ENCODE peak calls at places on chromosome 9, in ten cellular contexts. T is astrocyte of the cerebellum; W is heart left ventricle; O is A172; X is CD8-positive, alpha-beta T cell; L is mammary epithelial cell; P is HT1080; Q is AG04450; D is pulmonary artery endothelial cell; M is right atrium auricular region. A is an unnamed sample.
A peak's percentile ranks its signal among the peaks of the same experiment; 100 is the strongest.

GRCh38 chr9:109498195-109499060 is at the start of gene PTPN3:
- DNase-seq in T (no peak), W (no peak), O (no peak), X (no peak), L (peak; percentile 30), P (no peak), Q (no peak), D (no peak), M (no peak), A (no peak)

GRCh38 chr9:123493627-123494026 is 137.6 kb downstream of the CRB2 start:
- DNase-seq in T (no peak), W (no peak), O (no peak), X (no peak), L (no peak), P (no peak), Q (no peak), D (no peak), M (no peak), A (no peak)

GRCh38 chr9:110180713-110181434 is 27.1 kb downstream of the C9orf152 start:
- DNase-seq in T (peak; percentile 23), W (no peak), O (peak; percentile 58), X (no peak), L (peak; percentile 68), P (peak; percentile 50), Q (no peak), D (no peak), M (no peak), A (no peak)

GRCh38 chr9:134358026-134358967 is 32.0 kb downstream of the RXRA start:
- DNase-seq in T (no peak), W (peak; percentile 81), O (no peak), X (no peak), L (peak; percentile 66), P (no peak), Q (no peak), D (no peak), M (no peak), A (no peak)

GRCh38 chr9:90044710-90045151 is 439.9 kb downstream of the GADD45G start:
- DNase-seq in T (no peak), W (no peak), O (peak; percentile 84), X (no peak), L (peak; percentile 21), P (peak; percentile 66), Q (no peak), D (no peak), M (no peak), A (no peak)

GRCh38 chr9:92763721-92764380 is 782 bp downstream of the BICD2 start:
- DNase-seq in T (no peak), W (peak; percentile 42), O (no peak), X (no peak), L (no peak), P (no peak), Q (no peak), D (no peak), M (no peak), A (no peak)

GRCh38 chr9:87054999-87055686 is 107.8 kb upstream of the GAS1 start:
- DNase-seq in T (no peak), W (no peak), O (no peak), X (no peak), L (no peak), P (no peak), Q (no peak), D (no peak), M (no peak), A (no peak)

GRCh38 chr9:135007601-135008000 is 79.9 kb upstream of the OLFM1 start:
- DNase-seq in T (no peak), W (no peak), O (no peak), X (no peak), L (no peak), P (no peak), Q (no peak), D (no peak), M (no peak), A (no peak)

GRCh38 chr9:101098392-101098791 is 69.9 kb downstream of the PLPPR1 start:
- DNase-seq in T (no peak), W (no peak), O (no peak), X (no peak), L (no peak), P (no peak), Q (no peak), D (no peak), M (no peak), A (no peak)

GRCh38 chr9:81969971-81970370 is 18.6 kb upstream of the SPATA31D1 start:
- DNase-seq in T (peak; percentile 2), W (no peak), O (no peak), X (no peak), L (peak; percentile 19), P (peak; percentile 41), Q (no peak), D (no peak), M (no peak), A (no peak)

GRCh38 chr9:133526721-133527321 is 2.1 kb upstream of the MYMK start:
- DNase-seq in T (no peak), W (no peak), O (peak; percentile 54), X (no peak), L (no peak), P (no peak), Q (no peak), D (no peak), M (no peak), A (no peak)

GRCh38 chr9:71929791-71930440 is 18.5 kb downstream of the C9orf85 start:
- DNase-seq in T (no peak), W (no peak), O (peak; percentile 64), X (no peak), L (no peak), P (no peak), Q (no peak), D (no peak), M (no peak), A (no peak)

GRCh38 chr9:101264727-101265126 is 120.1 kb downstream of the BAAT start:
- DNase-seq in T (no peak), W (no peak), O (no peak), X (no peak), L (no peak), P (no peak), Q (no peak), D (no peak), M (no peak), A (no peak)

GRCh38 chr9:33452828-33453271 is 5.5 kb upstream of the AQP3 start:
- DNase-seq in T (peak; percentile 45), W (peak; percentile 61), O (peak; percentile 75), X (peak; percentile 32), L (peak; percentile 85), P (peak; percentile 85), Q (peak; percentile 46), D (peak; percentile 19), M (no peak), A (peak; percentile 30)

GRCh38 chr9:94156549-94157407 is 72.5 kb downstream of the PTPDC1 start:
- DNase-seq in T (peak; percentile 71), W (peak; percentile 92), O (peak; percentile 78), X (no peak), L (peak; percentile 69), P (peak; percentile 31), Q (no peak), D (peak; percentile 73), M (peak; percentile 92), A (peak; percentile 60)

GRCh38 chr9:92499701-92500100 is 17.4 kb upstream of the ASPN start:
- DNase-seq in T (no peak), W (no peak), O (no peak), X (no peak), L (no peak), P (no peak), Q (no peak), D (no peak), M (no peak), A (no peak)

GRCh38 chr9:738209-738915 is 103.1 kb upstream of the DMRT1 start:
- DNase-seq in T (peak; percentile 91), W (peak; percentile 80), O (peak; percentile 92), X (no peak), L (peak; percentile 94), P (peak; percentile 92), Q (peak; percentile 88), D (no peak), M (peak; percentile 89), A (no peak)

GRCh38 chr9:130029591-130029990 is 13.4 kb downstream of the FNBP1 start:
- DNase-seq in T (no peak), W (no peak), O (no peak), X (no peak), L (no peak), P (no peak), Q (no peak), D (no peak), M (no peak), A (no peak)

GRCh38 chr9:131013771-131014676 is 5.0 kb downstream of the LAMC3 start:
- DNase-seq in T (no peak), W (peak; percentile 57), O (no peak), X (no peak), L (no peak), P (no peak), Q (no peak), D (no peak), M (no peak), A (no peak)

GRCh38 chr9:69546265-69546664 is 125.9 kb downstream of the APBA1 start:
- DNase-seq in T (no peak), W (no peak), O (peak; percentile 44), X (no peak), L (no peak), P (peak; percentile 11), Q (no peak), D (no peak), M (no peak), A (no peak)

GRCh38 chr9:91474656-91475055 is 51.0 kb upstream of the NFIL3 start:
- DNase-seq in T (no peak), W (no peak), O (no peak), X (no peak), L (no peak), P (no peak), Q (no peak), D (no peak), M (no peak), A (no peak)

GRCh38 chr9:85716031-85716877 is 25.5 kb downstream of the AGTPBP1 start:
- DNase-seq in T (no peak), W (no peak), O (no peak), X (no peak), L (no peak), P (no peak), Q (no peak), D (no peak), M (no peak), A (no peak)

GRCh38 chr9:2299843-2300205 is 284.7 kb downstream of the SMARCA2 start:
- DNase-seq in T (no peak), W (no peak), O (no peak), X (no peak), L (no peak), P (no peak), Q (no peak), D (no peak), M (no peak), A (no peak)

GRCh38 chr9:123807241-123807640 is 122.7 kb downstream of the DENND1A start:
- DNase-seq in T (no peak), W (no peak), O (no peak), X (no peak), L (no peak), P (no peak), Q (no peak), D (no peak), M (no peak), A (no peak)

GRCh38 chr9:106286249-106286648 is 576.7 kb upstream of the ZNF462 start:
- DNase-seq in T (no peak), W (no peak), O (peak; percentile 6), X (no peak), L (peak; percentile 27), P (peak; percentile 34), Q (no peak), D (no peak), M (no peak), A (no peak)

GRCh38 chr9:87850405-87850804 is 32.3 kb upstream of the SPATA31E1 start:
- DNase-seq in T (no peak), W (no peak), O (peak; percentile 66), X (no peak), L (peak; percentile 75), P (peak; percentile 89), Q (peak; percentile 53), D (no peak), M (no peak), A (no peak)

GRCh38 chr9:35042081-35042604 is 30.3 kb downstream of the VCP start:
- DNase-seq in T (no peak), W (no peak), O (peak; percentile 14), X (no peak), L (peak; percentile 66), P (peak; percentile 30), Q (no peak), D (no peak), M (no peak), A (no peak)

GRCh38 chr9:74245871-74246552 is 251.1 kb upstream of the RORB start:
- DNase-seq in T (no peak), W (no peak), O (no peak), X (no peak), L (no peak), P (no peak), Q (no peak), D (no peak), M (no peak), A (no peak)